ENCODE peak calls at places on chromosome 2, in four cellular contexts. U is LoVo; H is DMS 273 treated with DMSO at 0.1 percent for 48 hours; B is activated CD4-positive, alpha-beta memory T cell treated with anti-CD3 and anti-CD28 coated beads, Interleukin-2, amount 10 ng/mL, durations not matched to agents 7 days and 5 days. M is an unnamed sample.
A peak's percentile ranks its signal among the peaks of the same experiment; 100 is the strongest.

GRCh38 chr2:120738786-120739771 is 3.4 kb downstream of the GLI2 start:
- DNase-seq in H (no peak), U (peak; percentile 42), B (peak; percentile 9), M (no peak)

GRCh38 chr2:155412599-155412998 is 714.1 kb downstream of the KCNJ3 start:
- DNase-seq in B (no peak), H (no peak), U (no peak), M (no peak)

GRCh38 chr2:141341444-141341843 is 789.4 kb downstream of the LRP1B start:
- DNase-seq in H (no peak), U (peak; percentile 18), B (no peak), M (no peak)

GRCh38 chr2:66851449-66851872 is 416.5 kb downstream of the MEIS1 start:
- DNase-seq in H (no peak), U (no peak), B (no peak), M (no peak)

GRCh38 chr2:4745596-4745995 is 946.6 kb upstream of the SOX11 start:
- DNase-seq in B (no peak), H (no peak), U (no peak), M (no peak)

GRCh38 chr2:58842501-58843144 is 601.5 kb upstream of the FANCL start:
- DNase-seq in H (no peak), U (no peak), B (no peak), M (no peak)

GRCh38 chr2:1548910-1549673 is 135.8 kb downstream of the TPO start:
- DNase-seq in U (no peak), H (no peak), B (no peak), M (no peak)

GRCh38 chr2:232484628-232485332 is 2.9 kb downstream of the ECEL1 start:
- DNase-seq in U (no peak), H (no peak), B (no peak), M (no peak)

GRCh38 chr2:129798301-129798581 is 181.2 kb upstream of the RAB6C start:
- DNase-seq in H (no peak), B (no peak), U (no peak), M (no peak)

GRCh38 chr2:150188177-150188576 is 299.3 kb downstream of the RND3 start:
- DNase-seq in U (peak; percentile 52), B (no peak), H (no peak), M (no peak)

GRCh38 chr2:57516740-57517340 is 529.8 kb upstream of the VRK2 start:
- DNase-seq in B (no peak), H (peak; percentile 40), U (peak; percentile 71), M (no peak)

GRCh38 chr2:216188268-216188850 is 79.2 kb downstream of the XRCC5 start:
- DNase-seq in H (no peak), U (no peak), B (no peak), M (no peak)

GRCh38 chr2:111904726-111905476 is 6.5 kb downstream of the MERTK start:
- DNase-seq in B (no peak), H (no peak), U (no peak), M (no peak)

GRCh38 chr2:22011048-22011447 is 887.3 kb downstream of the TDRD15 start:
- DNase-seq in U (no peak), H (no peak), B (no peak), M (no peak)

GRCh38 chr2:58131191-58132011 is 84.8 kb downstream of the VRK2 start:
- DNase-seq in H (no peak), B (no peak), U (no peak), M (no peak)

GRCh38 chr2:207165121-207166038 is at the start of gene KLF7:
- DNase-seq in U (no peak), H (no peak), B (peak; percentile 64), M (peak; percentile 46)

GRCh38 chr2:206798009-206798408 is 32.6 kb downstream of the FASTKD2 start:
- DNase-seq in U (no peak), B (no peak), H (no peak), M (no peak)

GRCh38 chr2:121665504-121665903 is 16.2 kb upstream of the CLASP1 start:
- DNase-seq in U (no peak), B (no peak), H (no peak), M (no peak)

GRCh38 chr2:109383505-109384307 is 230.1 kb downstream of the SEPTIN10 start:
- DNase-seq in U (no peak), B (no peak), H (no peak), M (no peak)

GRCh38 chr2:173884403-173884802 is 80.8 kb downstream of the SP3 start:
- DNase-seq in H (no peak), B (no peak), U (peak; percentile 54), M (no peak)

GRCh38 chr2:139529045-139529444 is 748.9 kb upstream of the NXPH2 start:
- DNase-seq in H (peak; percentile 32), B (no peak), U (no peak), M (no peak)

GRCh38 chr2:54331095-54331835 is 75.2 kb upstream of the TSPYL6 start:
- DNase-seq in H (no peak), B (no peak), U (no peak), M (no peak)

GRCh38 chr2:189217546-189217945 is 38.0 kb upstream of the COL5A2 start:
- DNase-seq in B (no peak), U (no peak), H (no peak), M (no peak)

GRCh38 chr2:105248316-105249070 is 7.0 kb downstream of the GPR45 start:
- DNase-seq in U (no peak), H (no peak), B (no peak), M (no peak)

GRCh38 chr2:42045389-42045788 is 2.4 kb upstream of the PKDCC start:
- DNase-seq in U (no peak), B (no peak), H (no peak), M (no peak)

GRCh38 chr2:131152065-131152464 is 46.9 kb downstream of the PLEKHB2 start:
- DNase-seq in B (no peak), H (no peak), U (no peak), M (no peak)